ENCODE peak calls at places on chromosomes 1 and 21, in six cellular contexts. E, D, B, J, K and Z are unnamed samples.

GRCh38 chr1:111754964-111755320 is 759 bp upstream of the DDX20 start:
- DNase-seq in E (no peak), D (peak), B (peak), J (peak), K (peak), Z (no peak)

GRCh38 chr1:241229216-241229615 is 127.8 kb downstream of the RGS7 start:
- DNase-seq in E (no peak), D (no peak), B (no peak), J (no peak), K (no peak), Z (no peak)

GRCh38 chr1:208225954-208226937 is 17.9 kb downstream of the PLXNA2 start:
- DNase-seq in E (no peak), D (peak), B (no peak), J (peak), K (no peak), Z (no peak)

GRCh38 chr1:2132222-2133038 is 62.1 kb downstream of the FAAP20 start:
- DNase-seq in E (no peak), D (peak), B (peak), J (peak), K (no peak), Z (no peak)

GRCh38 chr1:183236158-183236725 is 50.2 kb downstream of the LAMC2 start:
- DNase-seq in E (no peak), D (no peak), B (no peak), J (peak), K (no peak), Z (no peak)

GRCh38 chr21:32325706-32326105 is 27.1 kb downstream of the MRAP start:
- DNase-seq in E (no peak), D (no peak), B (no peak), J (peak), K (no peak), Z (no peak)

GRCh38 chr1:66262233-66262632 is 271.7 kb upstream of the SGIP1 start:
- DNase-seq in E (peak), D (no peak), B (no peak), J (no peak), K (no peak), Z (no peak)

GRCh38 chr1:9874412-9874811 is 35.7 kb downstream of the CTNNBIP1 start:
- DNase-seq in E (no peak), D (no peak), B (no peak), J (no peak), K (no peak), Z (no peak)

GRCh38 chr1:198465201-198466144 is 75.0 kb downstream of the ATP6V1G3 start:
- DNase-seq in E (peak), D (no peak), B (no peak), J (no peak), K (peak), Z (no peak)

GRCh38 chr1:161229896-161230295 is 4.0 kb downstream of the TOMM40L start:
- DNase-seq in E (no peak), D (no peak), B (no peak), J (peak), K (no peak), Z (no peak)